ENCODE peak calls at places on chromosomes 13 and 19, in ten cellular contexts. One of them, this sample, is unnamed.

GRCh38 chr13:26784704-26785639 is 24.4 kb upstream of the GPR12 start:
- DNase-seq in heart left ventricle: peak; percentile 28
- DNase-seq in mucosa of descending colon: peak; percentile 61
- DNase-seq in lower lobe of right lung: no peak
- DNase-seq in LNCaP clone FGC: no peak
- DNase-seq in tibial nerve: no peak
- DNase-seq in epithelial cell of esophagus: no peak
- DNase-seq in HCT116: no peak
- DNase-seq in endothelial cell of umbilical vein: no peak
- DNase-seq in cardiac fibroblast: no peak
- DNase-seq in this sample: no peak

GRCh38 chr19:44754743-44755066 is 6.2 kb downstream of the BCL3 start:
- DNase-seq in LNCaP clone FGC: no peak
- DNase-seq in lower lobe of right lung: no peak
- DNase-seq in endothelial cell of umbilical vein: no peak
- DNase-seq in HCT116: no peak
- DNase-seq in mucosa of descending colon: no peak
- DNase-seq in heart left ventricle: no peak
- DNase-seq in cardiac fibroblast: no peak
- DNase-seq in tibial nerve: no peak
- DNase-seq in epithelial cell of esophagus: no peak
- DNase-seq in this sample: no peak

GRCh38 chr13:69243366-69243765 is 864.3 kb upstream of the ATXN8OS start:
- DNase-seq in HCT116: no peak
- DNase-seq in mucosa of descending colon: no peak
- DNase-seq in tibial nerve: no peak
- DNase-seq in lower lobe of right lung: no peak
- DNase-seq in cardiac fibroblast: no peak
- DNase-seq in heart left ventricle: no peak
- DNase-seq in epithelial cell of esophagus: no peak
- DNase-seq in endothelial cell of umbilical vein: no peak
- DNase-seq in LNCaP clone FGC: no peak
- DNase-seq in this sample: no peak

GRCh38 chr13:113581871-113582270 is 2.7 kb upstream of the TFDP1 start:
- DNase-seq in tibial nerve: no peak
- DNase-seq in mucosa of descending colon: no peak
- DNase-seq in cardiac fibroblast: no peak
- DNase-seq in epithelial cell of esophagus: no peak
- DNase-seq in endothelial cell of umbilical vein: no peak
- DNase-seq in HCT116: no peak
- DNase-seq in LNCaP clone FGC: no peak
- DNase-seq in heart left ventricle: no peak
- DNase-seq in lower lobe of right lung: no peak
- DNase-seq in this sample: no peak

GRCh38 chr19:36707134-36707533 is 19.7 kb downstream of the ZNF567 start:
- DNase-seq in cardiac fibroblast: no peak
- DNase-seq in lower lobe of right lung: no peak
- DNase-seq in HCT116: no peak
- DNase-seq in epithelial cell of esophagus: no peak
- DNase-seq in endothelial cell of umbilical vein: no peak
- DNase-seq in mucosa of descending colon: no peak
- DNase-seq in heart left ventricle: no peak
- DNase-seq in LNCaP clone FGC: no peak
- DNase-seq in tibial nerve: no peak
- DNase-seq in this sample: no peak

GRCh38 chr13:111247552-111247951 is 72.9 kb upstream of the TEX29 start:
- DNase-seq in HCT116: no peak
- DNase-seq in LNCaP clone FGC: peak; percentile 98
- DNase-seq in heart left ventricle: no peak
- DNase-seq in epithelial cell of esophagus: no peak
- DNase-seq in endothelial cell of umbilical vein: no peak
- DNase-seq in tibial nerve: no peak
- DNase-seq in lower lobe of right lung: no peak
- DNase-seq in mucosa of descending colon: no peak
- DNase-seq in cardiac fibroblast: no peak
- DNase-seq in this sample: no peak

GRCh38 chr19:35045667-35046300 is 4.3 kb downstream of the HPN start:
- DNase-seq in cardiac fibroblast: peak; percentile 51
- DNase-seq in HCT116: no peak
- DNase-seq in lower lobe of right lung: no peak
- DNase-seq in mucosa of descending colon: peak; percentile 39
- DNase-seq in tibial nerve: no peak
- DNase-seq in heart left ventricle: no peak
- DNase-seq in endothelial cell of umbilical vein: peak; percentile 24
- DNase-seq in LNCaP clone FGC: no peak
- DNase-seq in epithelial cell of esophagus: peak; percentile 39
- DNase-seq in this sample: no peak

GRCh38 chr19:48279747-48280146 is 9.9 kb downstream of the ZNF114 start:
- DNase-seq in mucosa of descending colon: no peak
- DNase-seq in lower lobe of right lung: no peak
- DNase-seq in heart left ventricle: no peak
- DNase-seq in epithelial cell of esophagus: no peak
- DNase-seq in HCT116: no peak
- DNase-seq in tibial nerve: no peak
- DNase-seq in endothelial cell of umbilical vein: no peak
- DNase-seq in LNCaP clone FGC: no peak
- DNase-seq in cardiac fibroblast: no peak
- DNase-seq in this sample: no peak

GRCh38 chr13:95002126-95002525 is 289.8 kb upstream of the SOX21 start:
- DNase-seq in mucosa of descending colon: no peak
- DNase-seq in lower lobe of right lung: no peak
- DNase-seq in epithelial cell of esophagus: no peak
- DNase-seq in LNCaP clone FGC: no peak
- DNase-seq in endothelial cell of umbilical vein: no peak
- DNase-seq in cardiac fibroblast: no peak
- DNase-seq in tibial nerve: no peak
- DNase-seq in heart left ventricle: no peak
- DNase-seq in HCT116: no peak
- DNase-seq in this sample: no peak

GRCh38 chr13:34655554-34655953 is 286.5 kb upstream of the NBEA start:
- DNase-seq in mucosa of descending colon: no peak
- DNase-seq in lower lobe of right lung: no peak
- DNase-seq in cardiac fibroblast: no peak
- DNase-seq in LNCaP clone FGC: no peak
- DNase-seq in HCT116: no peak
- DNase-seq in tibial nerve: no peak
- DNase-seq in endothelial cell of umbilical vein: no peak
- DNase-seq in epithelial cell of esophagus: no peak
- DNase-seq in heart left ventricle: no peak
- DNase-seq in this sample: no peak

GRCh38 chr13:21625366-21625765 is 21.4 kb upstream of the MICU2 start:
- DNase-seq in mucosa of descending colon: no peak
- DNase-seq in heart left ventricle: no peak
- DNase-seq in HCT116: peak; percentile 59
- DNase-seq in lower lobe of right lung: no peak
- DNase-seq in tibial nerve: no peak
- DNase-seq in epithelial cell of esophagus: peak; percentile 69
- DNase-seq in endothelial cell of umbilical vein: peak; percentile 11
- DNase-seq in cardiac fibroblast: peak; percentile 29
- DNase-seq in LNCaP clone FGC: peak; percentile 13
- DNase-seq in this sample: no peak

GRCh38 chr13:97921146-97921776 is 32.2 kb upstream of the IPO5 start:
- DNase-seq in cardiac fibroblast: peak; percentile 43
- DNase-seq in LNCaP clone FGC: no peak
- DNase-seq in HCT116: no peak
- DNase-seq in tibial nerve: no peak
- DNase-seq in endothelial cell of umbilical vein: no peak
- DNase-seq in lower lobe of right lung: no peak
- DNase-seq in heart left ventricle: no peak
- DNase-seq in mucosa of descending colon: no peak
- DNase-seq in epithelial cell of esophagus: no peak
- DNase-seq in this sample: peak; percentile 33

GRCh38 chr13:107867701-107868661 is 347.4 kb downstream of the LIG4 start:
- DNase-seq in cardiac fibroblast: peak; percentile 48
- DNase-seq in heart left ventricle: peak; percentile 24
- DNase-seq in mucosa of descending colon: no peak
- DNase-seq in endothelial cell of umbilical vein: peak; percentile 64
- DNase-seq in lower lobe of right lung: no peak
- DNase-seq in LNCaP clone FGC: no peak
- DNase-seq in HCT116: no peak
- DNase-seq in tibial nerve: no peak
- DNase-seq in epithelial cell of esophagus: peak; percentile 17
- DNase-seq in this sample: no peak

GRCh38 chr13:76872686-76873085 is 13.5 kb downstream of the KCTD12 start:
- DNase-seq in HCT116: no peak
- DNase-seq in LNCaP clone FGC: no peak
- DNase-seq in epithelial cell of esophagus: no peak
- DNase-seq in lower lobe of right lung: no peak
- DNase-seq in mucosa of descending colon: no peak
- DNase-seq in tibial nerve: no peak
- DNase-seq in endothelial cell of umbilical vein: no peak
- DNase-seq in heart left ventricle: no peak
- DNase-seq in cardiac fibroblast: no peak
- DNase-seq in this sample: no peak

GRCh38 chr19:4851551-4852290 is 15.7 kb downstream of the PLIN3 start:
- DNase-seq in tibial nerve: peak; percentile 65
- DNase-seq in epithelial cell of esophagus: peak; percentile 55
- DNase-seq in heart left ventricle: peak; percentile 69
- DNase-seq in LNCaP clone FGC: no peak
- DNase-seq in HCT116: no peak
- DNase-seq in cardiac fibroblast: peak; percentile 61
- DNase-seq in lower lobe of right lung: peak; percentile 74
- DNase-seq in mucosa of descending colon: peak; percentile 63
- DNase-seq in endothelial cell of umbilical vein: peak; percentile 53
- DNase-seq in this sample: no peak

GRCh38 chr13:114099918-114100445 is 32.4 kb downstream of the RASA3 start:
- DNase-seq in tibial nerve: peak; percentile 15
- DNase-seq in cardiac fibroblast: peak; percentile 46
- DNase-seq in lower lobe of right lung: peak; percentile 44
- DNase-seq in heart left ventricle: peak; percentile 16
- DNase-seq in mucosa of descending colon: peak; percentile 45
- DNase-seq in epithelial cell of esophagus: peak; percentile 86
- DNase-seq in LNCaP clone FGC: peak; percentile 57
- DNase-seq in endothelial cell of umbilical vein: no peak
- DNase-seq in HCT116: peak; percentile 42
- DNase-seq in this sample: no peak

GRCh38 chr19:30076751-30077670 is 135.0 kb downstream of the URI1 start:
- DNase-seq in lower lobe of right lung: no peak
- DNase-seq in LNCaP clone FGC: no peak
- DNase-seq in HCT116: no peak
- DNase-seq in tibial nerve: no peak
- DNase-seq in heart left ventricle: no peak
- DNase-seq in cardiac fibroblast: no peak
- DNase-seq in endothelial cell of umbilical vein: no peak
- DNase-seq in mucosa of descending colon: peak; percentile 32
- DNase-seq in epithelial cell of esophagus: no peak
- DNase-seq in this sample: no peak

GRCh38 chr13:111049791-111050538 is 65.1 kb upstream of the ARHGEF7 start:
- DNase-seq in cardiac fibroblast: peak; percentile 52
- DNase-seq in endothelial cell of umbilical vein: peak; percentile 24
- DNase-seq in heart left ventricle: peak; percentile 40
- DNase-seq in mucosa of descending colon: no peak
- DNase-seq in epithelial cell of esophagus: peak; percentile 34
- DNase-seq in HCT116: no peak
- DNase-seq in tibial nerve: peak; percentile 29
- DNase-seq in LNCaP clone FGC: no peak
- DNase-seq in lower lobe of right lung: no peak
- DNase-seq in this sample: no peak

GRCh38 chr13:111901301-111901905 is 165.5 kb upstream of the SOX1 start:
- DNase-seq in endothelial cell of umbilical vein: no peak
- DNase-seq in heart left ventricle: no peak
- DNase-seq in HCT116: no peak
- DNase-seq in cardiac fibroblast: no peak
- DNase-seq in tibial nerve: no peak
- DNase-seq in epithelial cell of esophagus: no peak
- DNase-seq in mucosa of descending colon: no peak
- DNase-seq in lower lobe of right lung: no peak
- DNase-seq in LNCaP clone FGC: no peak
- DNase-seq in this sample: no peak

GRCh38 chr13:27587083-27587482 is 33.2 kb downstream of the LNX2 start:
- DNase-seq in mucosa of descending colon: no peak
- DNase-seq in epithelial cell of esophagus: no peak
- DNase-seq in LNCaP clone FGC: no peak
- DNase-seq in lower lobe of right lung: no peak
- DNase-seq in cardiac fibroblast: peak; percentile 24
- DNase-seq in HCT116: no peak
- DNase-seq in endothelial cell of umbilical vein: no peak
- DNase-seq in heart left ventricle: no peak
- DNase-seq in tibial nerve: no peak
- DNase-seq in this sample: no peak

GRCh38 chr13:99989376-99990044 is 7.9 kb downstream of the ZIC2 start:
- DNase-seq in lower lobe of right lung: no peak
- DNase-seq in heart left ventricle: no peak
- DNase-seq in LNCaP clone FGC: no peak
- DNase-seq in tibial nerve: no peak
- DNase-seq in cardiac fibroblast: no peak
- DNase-seq in HCT116: no peak
- DNase-seq in endothelial cell of umbilical vein: no peak
- DNase-seq in epithelial cell of esophagus: no peak
- DNase-seq in mucosa of descending colon: no peak
- DNase-seq in this sample: no peak

GRCh38 chr13:31885994-31886393 is 145.6 kb upstream of the FRY start:
- DNase-seq in epithelial cell of esophagus: no peak
- DNase-seq in heart left ventricle: peak; percentile 36
- DNase-seq in tibial nerve: no peak
- DNase-seq in mucosa of descending colon: no peak
- DNase-seq in lower lobe of right lung: no peak
- DNase-seq in LNCaP clone FGC: peak; percentile 6
- DNase-seq in HCT116: no peak
- DNase-seq in cardiac fibroblast: no peak
- DNase-seq in endothelial cell of umbilical vein: no peak
- DNase-seq in this sample: no peak
- H3K4me3 ChIP-seq in epithelial cell of esophagus: no peak overlapping the region
- H3K4me3 ChIP-seq in heart left ventricle: no peak overlapping the region
- H3K4me3 ChIP-seq in tibial nerve: no peak overlapping the region
- H3K4me3 ChIP-seq in mucosa of descending colon: no peak overlapping the region
- H3K4me3 ChIP-seq in lower lobe of right lung: no peak overlapping the region
- H3K4me3 ChIP-seq in LNCaP clone FGC: no peak overlapping the region
- H3K4me3 ChIP-seq in HCT116: no peak overlapping the region
- H3K4me3 ChIP-seq in cardiac fibroblast: no peak overlapping the region
- H3K4me3 ChIP-seq in endothelial cell of umbilical vein: no peak overlapping the region
- H3K4me3 ChIP-seq in this sample: no peak overlapping the region

GRCh38 chr13:36344886-36345437 is 1.2 kb downstream of the SPART start:
- DNase-seq in endothelial cell of umbilical vein: no peak
- DNase-seq in lower lobe of right lung: no peak
- DNase-seq in heart left ventricle: no peak
- DNase-seq in LNCaP clone FGC: no peak
- DNase-seq in epithelial cell of esophagus: peak; percentile 18
- DNase-seq in HCT116: no peak
- DNase-seq in cardiac fibroblast: peak; percentile 33
- DNase-seq in tibial nerve: no peak
- DNase-seq in mucosa of descending colon: no peak
- DNase-seq in this sample: no peak
- H3K4me3 ChIP-seq in endothelial cell of umbilical vein: peak overlapping the region; percentile 85
- H3K4me3 ChIP-seq in lower lobe of right lung: peak overlapping the region; percentile 79
- H3K4me3 ChIP-seq in heart left ventricle: peak overlapping the region; percentile 87
- H3K4me3 ChIP-seq in LNCaP clone FGC: no peak overlapping the region
- H3K4me3 ChIP-seq in epithelial cell of esophagus: peak overlapping the region; percentile 87
- H3K4me3 ChIP-seq in HCT116: no peak overlapping the region
- H3K4me3 ChIP-seq in cardiac fibroblast: peak overlapping the region; percentile 81
- H3K4me3 ChIP-seq in tibial nerve: peak overlapping the region; percentile 99
- H3K4me3 ChIP-seq in mucosa of descending colon: peak overlapping the region; percentile 20
- H3K4me3 ChIP-seq in this sample: peak overlapping the region; percentile 85

GRCh38 chr19:53659292-53659691 is 27.5 kb downstream of the DPRX start:
- DNase-seq in tibial nerve: no peak
- DNase-seq in endothelial cell of umbilical vein: no peak
- DNase-seq in HCT116: no peak
- DNase-seq in mucosa of descending colon: no peak
- DNase-seq in lower lobe of right lung: no peak
- DNase-seq in epithelial cell of esophagus: peak; percentile 25
- DNase-seq in heart left ventricle: peak; percentile 54
- DNase-seq in LNCaP clone FGC: peak; percentile 55
- DNase-seq in cardiac fibroblast: peak; percentile 3
- DNase-seq in this sample: no peak
- H3K4me3 ChIP-seq in tibial nerve: no peak overlapping the region
- H3K4me3 ChIP-seq in endothelial cell of umbilical vein: no peak overlapping the region
- H3K4me3 ChIP-seq in HCT116: no peak overlapping the region
- H3K4me3 ChIP-seq in mucosa of descending colon: no peak overlapping the region
- H3K4me3 ChIP-seq in lower lobe of right lung: no peak overlapping the region
- H3K4me3 ChIP-seq in epithelial cell of esophagus: no peak overlapping the region
- H3K4me3 ChIP-seq in heart left ventricle: no peak overlapping the region
- H3K4me3 ChIP-seq in LNCaP clone FGC: no peak overlapping the region
- H3K4me3 ChIP-seq in cardiac fibroblast: no peak overlapping the region
- H3K4me3 ChIP-seq in this sample: no peak overlapping the region

GRCh38 chr13:60267498-60268202 is 103.9 kb upstream of the DIAPH3 start:
- DNase-seq in heart left ventricle: no peak
- DNase-seq in endothelial cell of umbilical vein: peak; percentile 2
- DNase-seq in LNCaP clone FGC: no peak
- DNase-seq in mucosa of descending colon: no peak
- DNase-seq in lower lobe of right lung: no peak
- DNase-seq in tibial nerve: no peak
- DNase-seq in cardiac fibroblast: peak; percentile 1
- DNase-seq in epithelial cell of esophagus: peak; percentile 5
- DNase-seq in HCT116: no peak
- DNase-seq in this sample: no peak
- H3K4me3 ChIP-seq in heart left ventricle: peak overlapping the region; percentile 45
- H3K4me3 ChIP-seq in endothelial cell of umbilical vein: peak overlapping the region; percentile 34
- H3K4me3 ChIP-seq in LNCaP clone FGC: peak overlapping the region; percentile 30
- H3K4me3 ChIP-seq in mucosa of descending colon: no peak overlapping the region
- H3K4me3 ChIP-seq in lower lobe of right lung: peak overlapping the region; percentile 46
- H3K4me3 ChIP-seq in tibial nerve: peak overlapping the region; percentile 13
- H3K4me3 ChIP-seq in cardiac fibroblast: peak overlapping the region; percentile 47
- H3K4me3 ChIP-seq in epithelial cell of esophagus: peak overlapping the region; percentile 51
- H3K4me3 ChIP-seq in HCT116: no peak overlapping the region
- H3K4me3 ChIP-seq in this sample: peak overlapping the region; percentile 50